ENCODE peak calls at places on chromosomes 2 and 18, in eight cellular contexts. U is thoracic aorta, J is HCT116, B is right atrium auricular region, F is gastrocnemius medialis, Q is fibroblast of villous mesenchyme, P is mesothelial cell of epicardium, A is HFF-Myc. E is an unnamed sample.

GRCh38 chr2:241868661-241869081 is 858 bp upstream of the RTP5 start:
- DNase-seq in U (no peak), B (no peak), J (no peak), F (no peak), Q (no peak), P (no peak), A (no peak), E (no peak)

GRCh38 chr2:136297974-136298373 is 180.0 kb upstream of the CXCR4 start:
- DNase-seq in P (no peak), J (no peak), A (no peak), F (no peak), B (no peak), Q (no peak), U (no peak), E (no peak)

GRCh38 chr2:26461601-26462023 is 16.3 kb downstream of the OTOF start:
- DNase-seq in A (no peak), Q (no peak), B (no peak), P (no peak), U (no peak), F (no peak), J (no peak), E (no peak)

GRCh38 chr2:63827749-63828148 is 13.9 kb upstream of the UGP2 start:
- DNase-seq in U (no peak), P (no peak), J (peak; percentile 32), Q (peak; percentile 86), F (no peak), A (no peak), B (no peak), E (no peak)

GRCh38 chr2:186716899-186717811 is 23.3 kb downstream of the FAM171B start:
- DNase-seq in B (no peak), P (no peak), U (no peak), J (no peak), F (no peak), A (no peak), Q (peak; percentile 3), E (no peak)

GRCh38 chr2:201656102-201656501 is 12.8 kb upstream of the TMEM237 start:
- DNase-seq in J (no peak), U (no peak), A (no peak), Q (no peak), B (no peak), F (no peak), P (no peak), E (no peak)

GRCh38 chr2:226076529-226076928 is 677.0 kb downstream of the NYAP2 start:
- DNase-seq in P (no peak), U (no peak), F (no peak), A (no peak), Q (no peak), B (no peak), J (no peak), E (no peak)

GRCh38 chr18:14074187-14074586 is 58.0 kb downstream of the ZNF519 start:
- DNase-seq in A (no peak), Q (no peak), J (peak; percentile 7), B (no peak), U (no peak), P (no peak), F (no peak), E (no peak)

GRCh38 chr2:219245148-219245898 is at the start of the genes GLB1L and STK16:
- DNase-seq in A (peak; percentile 81), F (peak; percentile 85), B (peak; percentile 96), P (peak; percentile 87), U (no peak), Q (peak; percentile 93), J (peak; percentile 83), E (peak; percentile 84)

GRCh38 chr2:32874931-32875330 is 71.8 kb upstream of the LTBP1 start:
- DNase-seq in F (no peak), P (no peak), J (no peak), A (no peak), B (no peak), U (no peak), Q (no peak), E (no peak)

GRCh38 chr2:32882911-32883810 is 63.6 kb upstream of the LTBP1 start:
- DNase-seq in J (no peak), B (no peak), A (peak; percentile 61), P (no peak), Q (peak; percentile 86), F (no peak), U (no peak), E (no peak)

DNA sequence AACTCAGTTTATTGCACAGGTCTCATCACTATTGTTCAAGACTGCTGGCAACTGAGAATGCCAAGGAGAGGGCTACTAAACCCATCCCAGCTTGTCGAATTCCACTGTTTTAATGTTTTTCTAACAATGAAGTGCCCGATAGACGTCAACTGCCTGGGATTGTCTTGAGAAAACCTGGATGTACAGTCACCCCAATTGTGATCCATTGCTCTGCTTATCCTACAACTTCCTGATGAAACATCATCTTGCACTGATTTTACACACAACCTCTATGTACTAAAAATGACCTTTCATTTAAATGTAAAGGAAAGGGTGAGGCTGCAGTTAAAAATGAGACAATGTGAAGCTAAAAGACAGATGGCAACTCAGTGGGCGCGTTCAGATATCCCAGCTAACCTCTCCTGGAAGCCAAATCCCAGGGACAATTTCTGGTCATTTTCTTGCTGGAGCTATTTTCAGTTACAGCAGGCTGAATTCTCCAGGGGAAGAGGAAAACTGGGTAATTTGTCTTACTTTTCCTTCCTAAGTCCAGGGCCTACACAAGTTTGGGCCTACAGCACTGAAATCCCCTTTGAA is 69.1 kb upstream of the LTBP1 start:
- DNase-seq in Q (no peak), U (no peak), F (no peak), B (no peak), J (no peak), P (no peak), A (no peak), E (no peak)
- TF ChIP-seq CTCF in Q (no peak), U (no peak), F (no peak), B (no peak), J (no peak), P (no peak), A (no peak), E (no peak)

DNA sequence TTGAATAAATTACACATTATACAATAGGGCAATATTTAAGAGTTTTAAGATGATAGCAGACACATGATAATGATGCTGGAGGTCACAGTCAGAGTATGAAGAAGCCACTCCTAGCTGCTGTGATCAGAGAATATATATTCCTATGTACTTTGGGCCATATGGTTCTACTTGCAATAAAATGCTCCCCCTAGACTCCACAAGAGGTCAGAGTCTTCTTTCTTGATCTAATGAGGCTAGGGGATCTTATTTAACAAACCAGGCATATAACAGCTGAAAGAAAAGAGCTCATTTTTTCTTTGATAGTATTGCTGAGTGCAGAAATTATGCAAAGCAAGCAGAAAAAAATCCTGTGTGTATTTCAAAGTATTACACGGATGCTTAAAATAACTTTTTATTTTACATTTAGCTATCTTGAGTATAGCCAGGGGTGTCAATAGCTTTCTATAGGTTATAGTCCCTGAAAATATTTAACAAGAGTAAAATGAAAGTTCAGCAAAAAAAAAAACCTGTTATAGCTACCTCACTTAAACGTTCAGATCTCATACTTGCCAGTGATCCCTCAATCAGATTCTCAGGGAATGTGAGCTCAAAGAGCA is 748.7 kb upstream of the CHAC2 start:
- DNase-seq in U (no peak), P (no peak), B (no peak), A (no peak), Q (no peak), J (no peak), F (no peak), E (no peak)
- TF ChIP-seq CTCF in U (no peak), P (no peak), B (no peak), A (peak; percentile 13), Q (no peak), J (peak; percentile 27), F (no peak), E (no peak)

DNA sequence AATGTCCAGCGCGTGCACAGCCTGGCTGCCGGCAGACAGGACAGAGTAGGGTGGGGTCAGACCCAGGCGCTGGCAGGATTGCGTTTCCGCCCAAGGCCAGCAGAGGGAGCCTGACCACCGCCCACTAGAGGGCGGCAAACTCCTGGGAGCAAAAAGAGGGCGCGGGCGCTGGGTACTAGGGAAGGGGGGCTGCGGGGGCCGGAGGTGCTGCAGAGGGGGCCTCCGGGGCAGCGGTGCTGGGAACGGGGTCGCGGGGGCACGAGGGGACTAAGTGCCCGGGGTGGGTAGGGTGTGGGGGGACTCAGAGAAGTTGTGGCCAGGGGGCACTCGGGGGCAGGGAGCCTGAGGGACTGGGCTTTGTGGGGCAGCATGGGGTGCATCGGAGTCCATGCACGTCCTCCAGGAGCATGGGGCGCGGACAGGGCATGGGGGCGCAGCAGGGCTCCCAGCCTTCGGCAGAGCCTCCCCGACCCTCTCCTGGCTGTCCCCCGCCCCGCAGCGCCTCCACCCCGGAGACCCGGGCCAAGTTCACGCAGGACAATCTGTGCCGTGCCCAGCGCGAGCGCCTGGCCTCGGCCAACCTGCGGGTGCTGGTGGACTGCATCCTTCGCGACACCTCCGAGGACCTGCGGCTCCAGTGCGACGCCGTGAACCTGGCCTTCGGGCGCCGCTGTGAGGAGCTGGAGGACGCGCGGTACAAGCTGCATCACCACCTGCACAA is 3.2 kb downstream of the TEKT4 start:
- DNase-seq in F (no peak), J (peak; percentile 24), B (no peak), Q (no peak), P (no peak), U (no peak), A (no peak), E (no peak)
- TF ChIP-seq CTCF in F (peak; percentile 72), J (peak; percentile 100), B (peak; percentile 76), Q (peak; percentile 64), P (peak; percentile 51), U (peak; percentile 36), A (peak; percentile 95), E (no peak)

GRCh38 chr18:54911551-54911950 is 47.7 kb downstream of the CCDC68 start:
- DNase-seq in B (no peak), F (no peak), Q (no peak), P (no peak), A (no peak), U (no peak), J (no peak), E (no peak)

GRCh38 chr18:54918060-54918459 is 41.2 kb downstream of the CCDC68 start:
- DNase-seq in U (no peak), P (no peak), J (no peak), B (no peak), A (no peak), Q (no peak), F (no peak), E (no peak)

GRCh38 chr18:54919412-54919811 is 39.8 kb downstream of the CCDC68 start:
- DNase-seq in J (no peak), F (no peak), A (no peak), P (no peak), U (no peak), B (no peak), Q (no peak), E (no peak)

GRCh38 chr18:54916507-54916906 is 42.8 kb downstream of the CCDC68 start:
- DNase-seq in P (no peak), F (no peak), J (no peak), U (no peak), B (no peak), Q (no peak), A (no peak), E (no peak)
- TF ChIP-seq CTCF in P (no peak), F (no peak), J (no peak), U (no peak), B (no peak), Q (no peak), A (no peak), E (no peak)